ENCODE peak calls at places on chromosomes 16 and 17, in five cellular contexts. S is pons, M is amniotic stem cell, X is NCI-H1417, R is KG1. Z is an unnamed sample.

GRCh38 chr16:2838928-2839327 is 8.8 kb downstream of the ZG16B start:
- DNase-seq in S (peak), M (peak), X (peak), R (no peak), Z (no peak)

GRCh38 chr17:83174859-83175550 is 95.6 kb downstream of the METRNL start:
- DNase-seq in S (no peak), M (no peak), X (no peak), R (no peak), Z (no peak)

GRCh38 chr16:1099224-1100083 is 3.4 kb upstream of the C1QTNF8 start:
- DNase-seq in S (no peak), M (no peak), X (peak), R (no peak), Z (no peak)

GRCh38 chr16:86424413-86424812 is 85.9 kb upstream of the FOXF1 start:
- DNase-seq in S (no peak), M (no peak), X (no peak), R (no peak), Z (no peak)

GRCh38 chr17:46986401-46986800 is 7.3 kb upstream of the RPRML start:
- DNase-seq in S (no peak), M (no peak), X (no peak), R (no peak), Z (no peak)

GRCh38 chr17:77349976-77350830 is 209.4 kb downstream of the SEC14L1 start:
- DNase-seq in S (no peak), M (no peak), X (no peak), R (no peak), Z (no peak)

GRCh38 chr17:44972953-44973352 is 4.8 kb upstream of the C1QL1 start:
- DNase-seq in S (no peak), M (no peak), X (no peak), R (no peak), Z (no peak)

GRCh38 chr17:9162275-9162985 is 141.1 kb downstream of the NTN1 start:
- DNase-seq in S (no peak), M (no peak), X (no peak), R (no peak), Z (no peak)

GRCh38 chr17:10612957-10613744 is 44.0 kb downstream of the MYH3 start:
- DNase-seq in S (no peak), M (no peak), X (no peak), R (no peak), Z (no peak)

GRCh38 chr16:50246299-50247122 is 19.8 kb upstream of the ADCY7 start:
- DNase-seq in S (no peak), M (no peak), X (peak), R (no peak), Z (no peak)

GRCh38 chr17:5552841-5553240 is 31.5 kb downstream of the NLRP1 start:
- DNase-seq in S (no peak), M (no peak), X (no peak), R (no peak), Z (no peak)

GRCh38 chr16:19410435-19411153 is 7.1 kb upstream of the TMC5 start:
- DNase-seq in S (no peak), M (no peak), X (peak), R (no peak), Z (no peak)

GRCh38 chr17:50397111-50397918 is at the start of gene LRRC59:
- DNase-seq in S (peak), M (peak), X (peak), R (peak), Z (no peak)

GRCh38 chr16:65908568-65908967 is 457.9 kb upstream of the CDH5 start:
- DNase-seq in S (peak), M (no peak), X (peak), R (no peak), Z (no peak)

Z was measured in glomerular endothelial cell.